ENCODE peak calls at places on chromosomes 6 and 20, in ten cellular contexts. G is stimulated activated naive CD4-positive, alpha-beta T cell; V is SW 1271; N is aorta; M is dermis microvascular lymphatic vessel endothelial cell; R is fibroblast of pulmonary artery; C is neural progenitor cell; L is ecto neural progenitor cell; F is left ventricle myocardium inferior; H is AG04449. A is an unnamed sample.

GRCh38 chr6:102474041-102474807 is 1080.7 kb downstream of the GRIK2 start:
- DNase-seq in G (no peak), V (no peak), N (no peak), M (no peak), R (no peak), C (no peak), L (no peak), F (no peak), H (no peak), A (no peak)

GRCh38 chr6:103507052-103507451 is 1352.7 kb downstream of the HACE1 start:
- DNase-seq in G (no peak), V (no peak), N (no peak), M (no peak), R (no peak), C (no peak), L (no peak), F (no peak), H (no peak), A (no peak)

GRCh38 chr6:139839506-139840156 is 465.2 kb upstream of the CITED2 start:
- DNase-seq in G (no peak), V (no peak), N (peak; percentile 83), M (no peak), R (peak; percentile 57), C (no peak), L (no peak), F (no peak), H (no peak), A (no peak)

GRCh38 chr6:2766767-2767314 is 1.6 kb downstream of the WRNIP1 start:
- DNase-seq in G (no peak), V (peak; percentile 37), N (no peak), M (no peak), R (peak; percentile 33), C (no peak), L (no peak), F (no peak), H (no peak), A (no peak)

GRCh38 chr6:157216570-157216969 is 106.7 kb downstream of the TMEM242 start:
- DNase-seq in G (no peak), V (no peak), N (no peak), M (no peak), R (no peak), C (no peak), L (no peak), F (no peak), H (no peak), A (no peak)

GRCh38 chr6:13513606-13514502 is 26.5 kb upstream of the GFOD1 start:
- DNase-seq in G (no peak), V (no peak), N (no peak), M (no peak), R (no peak), C (no peak), L (no peak), F (no peak), H (no peak), A (no peak)

GRCh38 chr20:53736757-53737403 is 143.2 kb upstream of the ZNF217 start:
- DNase-seq in G (no peak), V (no peak), N (no peak), M (peak; percentile 58), R (peak; percentile 64), C (no peak), L (no peak), F (no peak), H (no peak), A (no peak)

GRCh38 chr6:114049367-114049966 is 78.5 kb upstream of the HDAC2 start:
- DNase-seq in G (no peak), V (no peak), N (no peak), M (no peak), R (no peak), C (no peak), L (no peak), F (no peak), H (no peak), A (no peak)

GRCh38 chr6:87832025-87832825 is 130.2 kb upstream of the AKIRIN2 start:
- DNase-seq in G (no peak), V (peak; percentile 68), N (no peak), M (peak; percentile 1), R (peak; percentile 29), C (no peak), L (no peak), F (no peak), H (no peak), A (no peak)

GRCh38 chr20:33875534-33876026 is 64.4 kb downstream of the CHMP4B start:
- DNase-seq in G (no peak), V (no peak), N (no peak), M (no peak), R (no peak), C (no peak), L (no peak), F (no peak), H (no peak), A (no peak)

GRCh38 chr6:20312581-20312980 is 89.1 kb upstream of the E2F3 start:
- DNase-seq in G (no peak), V (no peak), N (no peak), M (no peak), R (no peak), C (no peak), L (no peak), F (no peak), H (no peak), A (no peak)

GRCh38 chr6:34928220-34928619 is 39.2 kb downstream of the ANKS1A start:
- DNase-seq in G (no peak), V (no peak), N (no peak), M (no peak), R (no peak), C (peak; percentile 74), L (peak; percentile 50), F (no peak), H (no peak), A (no peak)

GRCh38 chr6:20847904-20848303 is 313.6 kb downstream of the CDKAL1 start:
- DNase-seq in G (no peak), V (no peak), N (no peak), M (no peak), R (no peak), C (no peak), L (no peak), F (no peak), H (no peak), A (no peak)

GRCh38 chr6:158849899-158850806 is 31.0 kb upstream of the EZR start:
- DNase-seq in G (peak; percentile 36), V (peak; percentile 95), N (no peak), M (no peak), R (peak; percentile 84), C (no peak), L (no peak), F (no peak), H (peak; percentile 90), A (no peak)

GRCh38 chr6:6008648-6009421 is 2.1 kb upstream of the NRN1 start:
- DNase-seq in G (no peak), V (peak; percentile 53), N (peak; percentile 74), M (peak; percentile 87), R (no peak), C (peak; percentile 91), L (peak; percentile 91), F (peak; percentile 73), H (no peak), A (peak; percentile 91)

GRCh38 chr20:20780127-20780822 is 67.8 kb upstream of the RALGAPA2 start:
- DNase-seq in G (no peak), V (no peak), N (peak; percentile 84), M (no peak), R (peak; percentile 8), C (no peak), L (no peak), F (peak; percentile 79), H (no peak), A (peak; percentile 94)

GRCh38 chr20:57650756-57651483 is 30.7 kb upstream of the ZBP1 start:
- DNase-seq in G (no peak), V (no peak), N (no peak), M (no peak), R (no peak), C (no peak), L (no peak), F (no peak), H (no peak), A (peak; percentile 13)

GRCh38 chr20:13546497-13547131 is 92.1 kb downstream of the TASP1 start:
- DNase-seq in G (peak; percentile 40), V (peak; percentile 55), N (peak; percentile 70), M (peak; percentile 61), R (peak; percentile 82), C (peak; percentile 86), L (peak; percentile 78), F (peak; percentile 64), H (no peak), A (peak; percentile 72)

GRCh38 chr6:127516676-127517273 is 2.4 kb downstream of the MTCL3 start:
- DNase-seq in G (no peak), V (peak; percentile 91), N (no peak), M (no peak), R (peak; percentile 56), C (peak; percentile 76), L (peak; percentile 67), F (no peak), H (no peak), A (no peak)

GRCh38 chr20:1867495-1868260 is 27.5 kb upstream of the SIRPA start:
- DNase-seq in G (no peak), V (no peak), N (no peak), M (peak; percentile 49), R (peak; percentile 33), C (no peak), L (no peak), F (no peak), H (no peak), A (no peak)

GRCh38 chr20:52267418-52267817 is 75.8 kb upstream of the ZFP64 start:
- DNase-seq in G (no peak), V (no peak), N (no peak), M (no peak), R (no peak), C (no peak), L (no peak), F (no peak), H (no peak), A (no peak)

GRCh38 chr6:79913369-79913768 is 34.0 kb downstream of the ELOVL4 start:
- DNase-seq in G (no peak), V (no peak), N (no peak), M (no peak), R (no peak), C (no peak), L (no peak), F (no peak), H (no peak), A (no peak)

GRCh38 chr20:38057351-38057972 is 23.9 kb downstream of the RPRD1B start:
- DNase-seq in G (peak; percentile 46), V (peak; percentile 84), N (peak; percentile 88), M (peak; percentile 73), R (peak; percentile 79), C (peak; percentile 97), L (peak; percentile 90), F (peak; percentile 86), H (no peak), A (peak; percentile 86)

GRCh38 chr6:85424981-85425380 is 24.9 kb upstream of the NT5E start:
- DNase-seq in G (no peak), V (no peak), N (no peak), M (no peak), R (no peak), C (no peak), L (no peak), F (no peak), H (no peak), A (no peak)

GRCh38 chr6:168301648-168302398 is 17.8 kb downstream of the DACT2 start:
- DNase-seq in G (no peak), V (no peak), N (no peak), M (no peak), R (no peak), C (peak; percentile 48), L (peak; percentile 49), F (no peak), H (no peak), A (no peak)

GRCh38 chr6:16974729-16975359 is 127.0 kb upstream of the STMND1 start:
- DNase-seq in G (no peak), V (no peak), N (no peak), M (no peak), R (no peak), C (no peak), L (no peak), F (no peak), H (no peak), A (no peak)

GRCh38 chr6:126312013-126312665 is 27.8 kb upstream of the CENPW start:
- DNase-seq in G (no peak), V (peak; percentile 8), N (no peak), M (peak; percentile 2), R (peak; percentile 27), C (peak; percentile 3), L (no peak), F (no peak), H (no peak), A (no peak)

GRCh38 chr6:143698329-143698728 is 20.6 kb downstream of the PHACTR2 start:
- DNase-seq in G (no peak), V (no peak), N (no peak), M (no peak), R (no peak), C (no peak), L (no peak), F (no peak), H (no peak), A (no peak)